ENCODE peak calls at places on chromosomes 4 and X, in ten cellular contexts. P, Y, B, U, A, X, V, T, Q and D are unnamed samples.

GRCh38 chr4:113445286-113445685 is 316.3 kb downstream of the CAMK2D start:
- DNase-seq in Y (peak; percentile 98), P (peak; percentile 97), U (no peak), V (peak; percentile 99), B (peak; percentile 22), A (no peak), Q (no peak), T (peak; percentile 70), X (no peak), D (no peak)

GRCh38 chrX:19689170-19689814 is 174.0 kb upstream of the MAP3K15 start:
- DNase-seq in T (no peak), X (no peak), B (no peak), A (no peak), V (no peak), P (no peak), Y (no peak), Q (no peak), U (no peak), D (no peak)

GRCh38 chr4:176236909-176237308 is 32.1 kb downstream of the ASB5 start:
- DNase-seq in T (no peak), Q (no peak), B (no peak), X (no peak), U (no peak), P (peak; percentile 22), A (no peak), V (no peak), Y (no peak), D (no peak)

GRCh38 chr4:122012735-122013134 is 60.9 kb upstream of the TRPC3 start:
- DNase-seq in P (peak; percentile 78), X (no peak), B (peak; percentile 86), V (peak; percentile 72), U (no peak), Y (peak; percentile 58), T (no peak), A (no peak), Q (no peak), D (no peak)

GRCh38 chr4:4388836-4389575 is 2.1 kb downstream of the NSG1 start:
- DNase-seq in V (no peak), X (no peak), B (no peak), P (no peak), Y (no peak), A (no peak), Q (no peak), T (no peak), U (no peak), D (no peak)

GRCh38 chr4:61886180-61886579 is 686.1 kb downstream of the ADGRL3 start:
- DNase-seq in P (no peak), T (no peak), V (no peak), B (peak; percentile 70), Y (no peak), A (no peak), U (no peak), Q (no peak), X (no peak), D (no peak)

GRCh38 chr4:177283167-177283566 is 26.5 kb upstream of the NEIL3 start:
- DNase-seq in Y (peak; percentile 43), B (no peak), U (no peak), X (no peak), A (no peak), T (no peak), P (peak; percentile 87), V (no peak), Q (no peak), D (no peak)

GRCh38 chr4:13992975-13993495 is 365.5 kb upstream of the BOD1L1 start:
- DNase-seq in A (no peak), Q (no peak), U (no peak), B (peak; percentile 7), P (peak; percentile 9), X (no peak), T (no peak), V (no peak), Y (peak; percentile 46), D (no peak)

GRCh38 chr4:179536694-179537093 is 2094.5 kb upstream of the AGA start:
- DNase-seq in T (no peak), X (no peak), A (no peak), Y (no peak), V (no peak), U (no peak), B (peak; percentile 14), Q (no peak), P (no peak), D (no peak)

GRCh38 chr4:156958276-156959074 is 13.1 kb downstream of the PDGFC start:
- DNase-seq in V (no peak), B (no peak), X (no peak), A (no peak), Q (no peak), Y (peak; percentile 41), U (no peak), T (no peak), P (peak; percentile 46), D (no peak)

GRCh38 chr4:187444061-187444460 is 551.5 kb upstream of the ZFP42 start:
- DNase-seq in T (no peak), A (no peak), B (no peak), X (no peak), Y (no peak), V (no peak), U (no peak), P (peak; percentile 77), Q (no peak), D (no peak)

GRCh38 chr4:41921476-41921875 is 13.8 kb upstream of the TMEM33 start:
- DNase-seq in Y (no peak), B (no peak), U (no peak), P (no peak), Q (no peak), A (no peak), T (no peak), X (no peak), V (no peak), D (no peak)